ENCODE peak calls at places on chromosomes 13 and 19, in eight cellular contexts. One of them, this sample, is unnamed.

GRCh38 chr19:31349160-31349881 is at the start of gene TSHZ3:
- DNase-seq in WTC11: peak
- DNase-seq in stimulated activated CD8-positive, alpha-beta memory T cell treated with anti-CD3 and anti-CD28 coated beads, Interleukin-15, amount 100 ng/mL, for 4 hours: peak
- DNase-seq in astrocyte: peak
- DNase-seq in AG20443: peak
- DNase-seq in endothelial cell: peak
- DNase-seq in GM12865: no peak
- DNase-seq in activated effector memory CD4-positive, alpha-beta T cell treated with Interleukin-2 at 50 U/mL for 16 hours: no peak
- DNase-seq in this sample: peak

GRCh38 chr19:43078311-43078710 is 4.2 kb downstream of the PSG2 start:
- DNase-seq in WTC11: no peak
- DNase-seq in stimulated activated CD8-positive, alpha-beta memory T cell treated with anti-CD3 and anti-CD28 coated beads, Interleukin-15, amount 100 ng/mL, for 4 hours: no peak
- DNase-seq in astrocyte: peak
- DNase-seq in AG20443: peak
- DNase-seq in endothelial cell: no peak
- DNase-seq in GM12865: no peak
- DNase-seq in activated effector memory CD4-positive, alpha-beta T cell treated with Interleukin-2 at 50 U/mL for 16 hours: no peak
- DNase-seq in this sample: no peak

GRCh38 chr19:5189318-5189607 is 151.3 kb downstream of the PTPRS start:
- DNase-seq in WTC11: no peak
- DNase-seq in stimulated activated CD8-positive, alpha-beta memory T cell treated with anti-CD3 and anti-CD28 coated beads, Interleukin-15, amount 100 ng/mL, for 4 hours: no peak
- DNase-seq in astrocyte: no peak
- DNase-seq in AG20443: no peak
- DNase-seq in endothelial cell: no peak
- DNase-seq in GM12865: no peak
- DNase-seq in activated effector memory CD4-positive, alpha-beta T cell treated with Interleukin-2 at 50 U/mL for 16 hours: no peak
- DNase-seq in this sample: no peak

GRCh38 chr13:110334841-110335490 is 27.9 kb downstream of the COL4A2 start:
- DNase-seq in WTC11: no peak
- DNase-seq in stimulated activated CD8-positive, alpha-beta memory T cell treated with anti-CD3 and anti-CD28 coated beads, Interleukin-15, amount 100 ng/mL, for 4 hours: no peak
- DNase-seq in astrocyte: peak
- DNase-seq in AG20443: no peak
- DNase-seq in endothelial cell: no peak
- DNase-seq in GM12865: no peak
- DNase-seq in activated effector memory CD4-positive, alpha-beta T cell treated with Interleukin-2 at 50 U/mL for 16 hours: no peak
- DNase-seq in this sample: no peak

GRCh38 chr13:26111797-26112196 is 60.0 kb upstream of the SHISA2 start:
- DNase-seq in WTC11: no peak
- DNase-seq in stimulated activated CD8-positive, alpha-beta memory T cell treated with anti-CD3 and anti-CD28 coated beads, Interleukin-15, amount 100 ng/mL, for 4 hours: no peak
- DNase-seq in astrocyte: no peak
- DNase-seq in AG20443: no peak
- DNase-seq in endothelial cell: no peak
- DNase-seq in GM12865: no peak
- DNase-seq in activated effector memory CD4-positive, alpha-beta T cell treated with Interleukin-2 at 50 U/mL for 16 hours: no peak
- DNase-seq in this sample: no peak

GRCh38 chr19:13881231-13881691 is 4.3 kb downstream of the NANOS3 start:
- DNase-seq in WTC11: peak
- DNase-seq in stimulated activated CD8-positive, alpha-beta memory T cell treated with anti-CD3 and anti-CD28 coated beads, Interleukin-15, amount 100 ng/mL, for 4 hours: no peak
- DNase-seq in astrocyte: peak
- DNase-seq in AG20443: no peak
- DNase-seq in endothelial cell: no peak
- DNase-seq in GM12865: no peak
- DNase-seq in activated effector memory CD4-positive, alpha-beta T cell treated with Interleukin-2 at 50 U/mL for 16 hours: no peak
- DNase-seq in this sample: peak

GRCh38 chr13:98071316-98071715 is 71.6 kb upstream of the FARP1 start:
- DNase-seq in WTC11: no peak
- DNase-seq in stimulated activated CD8-positive, alpha-beta memory T cell treated with anti-CD3 and anti-CD28 coated beads, Interleukin-15, amount 100 ng/mL, for 4 hours: no peak
- DNase-seq in astrocyte: no peak
- DNase-seq in AG20443: no peak
- DNase-seq in endothelial cell: no peak
- DNase-seq in GM12865: no peak
- DNase-seq in activated effector memory CD4-positive, alpha-beta T cell treated with Interleukin-2 at 50 U/mL for 16 hours: no peak
- DNase-seq in this sample: no peak

GRCh38 chr19:38394488-38394887 is 6.0 kb downstream of the SPRED3 start:
- DNase-seq in WTC11: peak
- DNase-seq in stimulated activated CD8-positive, alpha-beta memory T cell treated with anti-CD3 and anti-CD28 coated beads, Interleukin-15, amount 100 ng/mL, for 4 hours: peak
- DNase-seq in astrocyte: no peak
- DNase-seq in AG20443: peak
- DNase-seq in endothelial cell: peak
- DNase-seq in GM12865: peak
- DNase-seq in activated effector memory CD4-positive, alpha-beta T cell treated with Interleukin-2 at 50 U/mL for 16 hours: peak
- DNase-seq in this sample: peak

GRCh38 chr13:50955807-50956206 is 46.2 kb downstream of the RNASEH2B start:
- DNase-seq in WTC11: no peak
- DNase-seq in stimulated activated CD8-positive, alpha-beta memory T cell treated with anti-CD3 and anti-CD28 coated beads, Interleukin-15, amount 100 ng/mL, for 4 hours: no peak
- DNase-seq in astrocyte: no peak
- DNase-seq in AG20443: no peak
- DNase-seq in endothelial cell: no peak
- DNase-seq in GM12865: no peak
- DNase-seq in activated effector memory CD4-positive, alpha-beta T cell treated with Interleukin-2 at 50 U/mL for 16 hours: no peak
- DNase-seq in this sample: no peak

GRCh38 chr13:43136940-43137574 is 113.7 kb downstream of the DNAJC15 start:
- DNase-seq in WTC11: no peak
- DNase-seq in stimulated activated CD8-positive, alpha-beta memory T cell treated with anti-CD3 and anti-CD28 coated beads, Interleukin-15, amount 100 ng/mL, for 4 hours: no peak
- DNase-seq in astrocyte: no peak
- DNase-seq in AG20443: no peak
- DNase-seq in endothelial cell: no peak
- DNase-seq in GM12865: no peak
- DNase-seq in activated effector memory CD4-positive, alpha-beta T cell treated with Interleukin-2 at 50 U/mL for 16 hours: no peak
- DNase-seq in this sample: no peak

GRCh38 chr13:46663216-46663615 is 110.2 kb downstream of the LRCH1 start:
- DNase-seq in WTC11: no peak
- DNase-seq in stimulated activated CD8-positive, alpha-beta memory T cell treated with anti-CD3 and anti-CD28 coated beads, Interleukin-15, amount 100 ng/mL, for 4 hours: no peak
- DNase-seq in astrocyte: no peak
- DNase-seq in AG20443: no peak
- DNase-seq in endothelial cell: no peak
- DNase-seq in GM12865: no peak
- DNase-seq in activated effector memory CD4-positive, alpha-beta T cell treated with Interleukin-2 at 50 U/mL for 16 hours: no peak
- DNase-seq in this sample: no peak

GRCh38 chr13:29411493-29411892 is 184.0 kb downstream of the SLC7A1 start:
- DNase-seq in WTC11: no peak
- DNase-seq in stimulated activated CD8-positive, alpha-beta memory T cell treated with anti-CD3 and anti-CD28 coated beads, Interleukin-15, amount 100 ng/mL, for 4 hours: no peak
- DNase-seq in astrocyte: peak
- DNase-seq in AG20443: no peak
- DNase-seq in endothelial cell: no peak
- DNase-seq in GM12865: no peak
- DNase-seq in activated effector memory CD4-positive, alpha-beta T cell treated with Interleukin-2 at 50 U/mL for 16 hours: no peak
- DNase-seq in this sample: no peak

GRCh38 chr19:17469371-17470203 is 737 bp upstream of the SLC27A1 start:
- DNase-seq in WTC11: peak
- DNase-seq in stimulated activated CD8-positive, alpha-beta memory T cell treated with anti-CD3 and anti-CD28 coated beads, Interleukin-15, amount 100 ng/mL, for 4 hours: peak
- DNase-seq in astrocyte: peak
- DNase-seq in AG20443: peak
- DNase-seq in endothelial cell: peak
- DNase-seq in GM12865: peak
- DNase-seq in activated effector memory CD4-positive, alpha-beta T cell treated with Interleukin-2 at 50 U/mL for 16 hours: peak
- DNase-seq in this sample: peak

GRCh38 chr13:20921572-20921971 is 19.0 kb upstream of the XPO4 start:
- DNase-seq in WTC11: no peak
- DNase-seq in stimulated activated CD8-positive, alpha-beta memory T cell treated with anti-CD3 and anti-CD28 coated beads, Interleukin-15, amount 100 ng/mL, for 4 hours: no peak
- DNase-seq in astrocyte: no peak
- DNase-seq in AG20443: no peak
- DNase-seq in endothelial cell: no peak
- DNase-seq in GM12865: no peak
- DNase-seq in activated effector memory CD4-positive, alpha-beta T cell treated with Interleukin-2 at 50 U/mL for 16 hours: no peak
- DNase-seq in this sample: no peak

GRCh38 chr19:2166741-2167738 is 3.3 kb downstream of the DOT1L start:
- DNase-seq in WTC11: no peak
- DNase-seq in stimulated activated CD8-positive, alpha-beta memory T cell treated with anti-CD3 and anti-CD28 coated beads, Interleukin-15, amount 100 ng/mL, for 4 hours: no peak
- DNase-seq in astrocyte: peak
- DNase-seq in AG20443: peak
- DNase-seq in endothelial cell: no peak
- DNase-seq in GM12865: peak
- DNase-seq in activated effector memory CD4-positive, alpha-beta T cell treated with Interleukin-2 at 50 U/mL for 16 hours: no peak
- DNase-seq in this sample: no peak

GRCh38 chr13:45362939-45363338 is 22.0 kb upstream of the TPT1 start:
- DNase-seq in WTC11: peak
- DNase-seq in stimulated activated CD8-positive, alpha-beta memory T cell treated with anti-CD3 and anti-CD28 coated beads, Interleukin-15, amount 100 ng/mL, for 4 hours: no peak
- DNase-seq in astrocyte: no peak
- DNase-seq in AG20443: no peak
- DNase-seq in endothelial cell: no peak
- DNase-seq in GM12865: peak
- DNase-seq in activated effector memory CD4-positive, alpha-beta T cell treated with Interleukin-2 at 50 U/mL for 16 hours: no peak
- DNase-seq in this sample: no peak

GRCh38 chr13:110248449-110249143 is 58.4 kb downstream of the COL4A1 start:
- DNase-seq in WTC11: no peak
- DNase-seq in stimulated activated CD8-positive, alpha-beta memory T cell treated with anti-CD3 and anti-CD28 coated beads, Interleukin-15, amount 100 ng/mL, for 4 hours: no peak
- DNase-seq in astrocyte: no peak
- DNase-seq in AG20443: no peak
- DNase-seq in endothelial cell: peak
- DNase-seq in GM12865: no peak
- DNase-seq in activated effector memory CD4-positive, alpha-beta T cell treated with Interleukin-2 at 50 U/mL for 16 hours: no peak
- DNase-seq in this sample: no peak

GRCh38 chr19:792361-792885 is 4.8 kb upstream of the PTBP1 start:
- DNase-seq in WTC11: no peak
- DNase-seq in stimulated activated CD8-positive, alpha-beta memory T cell treated with anti-CD3 and anti-CD28 coated beads, Interleukin-15, amount 100 ng/mL, for 4 hours: no peak
- DNase-seq in astrocyte: no peak
- DNase-seq in AG20443: no peak
- DNase-seq in endothelial cell: no peak
- DNase-seq in GM12865: no peak
- DNase-seq in activated effector memory CD4-positive, alpha-beta T cell treated with Interleukin-2 at 50 U/mL for 16 hours: no peak
- DNase-seq in this sample: no peak

GRCh38 chr13:71644579-71644978 is 222.4 kb downstream of the DACH1 start:
- DNase-seq in WTC11: no peak
- DNase-seq in stimulated activated CD8-positive, alpha-beta memory T cell treated with anti-CD3 and anti-CD28 coated beads, Interleukin-15, amount 100 ng/mL, for 4 hours: no peak
- DNase-seq in astrocyte: no peak
- DNase-seq in AG20443: no peak
- DNase-seq in endothelial cell: no peak
- DNase-seq in GM12865: no peak
- DNase-seq in activated effector memory CD4-positive, alpha-beta T cell treated with Interleukin-2 at 50 U/mL for 16 hours: no peak
- DNase-seq in this sample: no peak